ENCODE peak calls at places on chromosomes 2 and 18, in ten cellular contexts. One of them, this sample, is unnamed.

GRCh38 chr2:170165129-170165528 is 12.8 kb upstream of the MYO3B start:
- DNase-seq in BJ: no peak
- DNase-seq in heart left ventricle: no peak
- DNase-seq in CD8-positive, alpha-beta T cell: no peak
- DNase-seq in AG04450: no peak
- DNase-seq in HCT116: no peak
- DNase-seq in gastrocnemius medialis: no peak
- DNase-seq in endodermal cell: no peak
- DNase-seq in hepatocyte: no peak
- DNase-seq in PC-9: no peak
- DNase-seq in this sample: no peak

GRCh38 chr2:159944874-159945273 is 117.5 kb downstream of the PLA2R1 start:
- DNase-seq in BJ: no peak
- DNase-seq in heart left ventricle: no peak
- DNase-seq in CD8-positive, alpha-beta T cell: no peak
- DNase-seq in AG04450: no peak
- DNase-seq in HCT116: no peak
- DNase-seq in gastrocnemius medialis: no peak
- DNase-seq in endodermal cell: no peak
- DNase-seq in hepatocyte: no peak
- DNase-seq in PC-9: no peak
- DNase-seq in this sample: no peak

GRCh38 chr18:79988079-79988924 is at the start of gene TXNL4A:
- DNase-seq in BJ: no peak
- DNase-seq in heart left ventricle: peak; percentile 90
- DNase-seq in CD8-positive, alpha-beta T cell: peak; percentile 80
- DNase-seq in AG04450: peak; percentile 47
- DNase-seq in HCT116: no peak
- DNase-seq in gastrocnemius medialis: peak; percentile 84
- DNase-seq in endodermal cell: peak; percentile 88
- DNase-seq in hepatocyte: peak; percentile 92
- DNase-seq in PC-9: peak; percentile 66
- DNase-seq in this sample: peak; percentile 85

GRCh38 chr2:157789161-157789720 is 86.9 kb downstream of the ACVR1 start:
- DNase-seq in BJ: no peak
- DNase-seq in heart left ventricle: no peak
- DNase-seq in CD8-positive, alpha-beta T cell: no peak
- DNase-seq in AG04450: no peak
- DNase-seq in HCT116: no peak
- DNase-seq in gastrocnemius medialis: peak; percentile 30
- DNase-seq in endodermal cell: no peak
- DNase-seq in hepatocyte: no peak
- DNase-seq in PC-9: no peak
- DNase-seq in this sample: no peak

GRCh38 chr18:9117980-9118841 is 15.7 kb downstream of the NDUFV2 start:
- DNase-seq in BJ: no peak
- DNase-seq in heart left ventricle: no peak
- DNase-seq in CD8-positive, alpha-beta T cell: no peak
- DNase-seq in AG04450: no peak
- DNase-seq in HCT116: no peak
- DNase-seq in gastrocnemius medialis: no peak
- DNase-seq in endodermal cell: no peak
- DNase-seq in hepatocyte: no peak
- DNase-seq in PC-9: no peak
- DNase-seq in this sample: no peak

GRCh38 chr2:240615830-240616547 is 9.3 kb upstream of the GPR35 start:
- DNase-seq in BJ: no peak
- DNase-seq in heart left ventricle: peak; percentile 16
- DNase-seq in CD8-positive, alpha-beta T cell: no peak
- DNase-seq in AG04450: no peak
- DNase-seq in HCT116: no peak
- DNase-seq in gastrocnemius medialis: peak; percentile 1
- DNase-seq in endodermal cell: no peak
- DNase-seq in hepatocyte: no peak
- DNase-seq in PC-9: no peak
- DNase-seq in this sample: no peak

GRCh38 chr18:23593720-23594119 is 7.4 kb upstream of the NPC1 start:
- DNase-seq in BJ: peak; percentile 86
- DNase-seq in heart left ventricle: no peak
- DNase-seq in CD8-positive, alpha-beta T cell: no peak
- DNase-seq in AG04450: peak; percentile 21
- DNase-seq in HCT116: no peak
- DNase-seq in gastrocnemius medialis: no peak
- DNase-seq in endodermal cell: no peak
- DNase-seq in hepatocyte: no peak
- DNase-seq in PC-9: peak; percentile 52
- DNase-seq in this sample: no peak

GRCh38 chr18:1308686-1309085 is 404.0 kb downstream of the ADCYAP1 start:
- DNase-seq in BJ: no peak
- DNase-seq in heart left ventricle: no peak
- DNase-seq in CD8-positive, alpha-beta T cell: no peak
- DNase-seq in AG04450: no peak
- DNase-seq in HCT116: no peak
- DNase-seq in gastrocnemius medialis: no peak
- DNase-seq in endodermal cell: no peak
- DNase-seq in hepatocyte: no peak
- DNase-seq in PC-9: no peak
- DNase-seq in this sample: no peak

GRCh38 chr18:44792456-44793080 is 111.9 kb downstream of the SETBP1 start:
- DNase-seq in BJ: no peak
- DNase-seq in heart left ventricle: no peak
- DNase-seq in CD8-positive, alpha-beta T cell: no peak
- DNase-seq in AG04450: no peak
- DNase-seq in HCT116: no peak
- DNase-seq in gastrocnemius medialis: no peak
- DNase-seq in endodermal cell: no peak
- DNase-seq in hepatocyte: no peak
- DNase-seq in PC-9: no peak
- DNase-seq in this sample: no peak

GRCh38 chr2:176466918-176467452 is 197.7 kb downstream of the MTX2 start:
- DNase-seq in BJ: no peak
- DNase-seq in heart left ventricle: no peak
- DNase-seq in CD8-positive, alpha-beta T cell: no peak
- DNase-seq in AG04450: no peak
- DNase-seq in HCT116: no peak
- DNase-seq in gastrocnemius medialis: no peak
- DNase-seq in endodermal cell: no peak
- DNase-seq in hepatocyte: no peak
- DNase-seq in PC-9: no peak
- DNase-seq in this sample: no peak

GRCh38 chr2:146212602-146213001 is 1632.2 kb upstream of the ACVR2A start:
- DNase-seq in BJ: no peak
- DNase-seq in heart left ventricle: no peak
- DNase-seq in CD8-positive, alpha-beta T cell: no peak
- DNase-seq in AG04450: no peak
- DNase-seq in HCT116: no peak
- DNase-seq in gastrocnemius medialis: no peak
- DNase-seq in endodermal cell: no peak
- DNase-seq in hepatocyte: no peak
- DNase-seq in PC-9: no peak
- DNase-seq in this sample: no peak

GRCh38 chr18:31684279-31685096 is at the start of gene B4GALT6:
- DNase-seq in BJ: no peak
- DNase-seq in heart left ventricle: no peak
- DNase-seq in CD8-positive, alpha-beta T cell: no peak
- DNase-seq in AG04450: no peak
- DNase-seq in HCT116: no peak
- DNase-seq in gastrocnemius medialis: no peak
- DNase-seq in endodermal cell: peak; percentile 86
- DNase-seq in hepatocyte: peak; percentile 73
- DNase-seq in PC-9: no peak
- DNase-seq in this sample: peak; percentile 74

GRCh38 chr2:105243961-105244360 is 2.4 kb downstream of the GPR45 start:
- DNase-seq in BJ: no peak
- DNase-seq in heart left ventricle: no peak
- DNase-seq in CD8-positive, alpha-beta T cell: no peak
- DNase-seq in AG04450: no peak
- DNase-seq in HCT116: no peak
- DNase-seq in gastrocnemius medialis: no peak
- DNase-seq in endodermal cell: peak; percentile 85
- DNase-seq in hepatocyte: no peak
- DNase-seq in PC-9: no peak
- DNase-seq in this sample: no peak

GRCh38 chr2:38065502-38066135 is 10.3 kb downstream of the CYP1B1 start:
- DNase-seq in BJ: no peak
- DNase-seq in heart left ventricle: no peak
- DNase-seq in CD8-positive, alpha-beta T cell: no peak
- DNase-seq in AG04450: no peak
- DNase-seq in HCT116: no peak
- DNase-seq in gastrocnemius medialis: no peak
- DNase-seq in endodermal cell: peak; percentile 46
- DNase-seq in hepatocyte: no peak
- DNase-seq in PC-9: no peak
- DNase-seq in this sample: no peak

GRCh38 chr2:207792244-207792785 is 22.6 kb upstream of the FZD5 start:
- DNase-seq in BJ: no peak
- DNase-seq in heart left ventricle: no peak
- DNase-seq in CD8-positive, alpha-beta T cell: no peak
- DNase-seq in AG04450: no peak
- DNase-seq in HCT116: peak; percentile 69
- DNase-seq in gastrocnemius medialis: no peak
- DNase-seq in endodermal cell: peak; percentile 82
- DNase-seq in hepatocyte: no peak
- DNase-seq in PC-9: peak; percentile 75
- DNase-seq in this sample: peak; percentile 30

GRCh38 chr2:46717733-46718121 is 197.9 kb downstream of the MCFD2 start:
- DNase-seq in BJ: no peak
- DNase-seq in heart left ventricle: no peak
- DNase-seq in CD8-positive, alpha-beta T cell: no peak
- DNase-seq in AG04450: no peak
- DNase-seq in HCT116: no peak
- DNase-seq in gastrocnemius medialis: no peak
- DNase-seq in endodermal cell: no peak
- DNase-seq in hepatocyte: no peak
- DNase-seq in PC-9: no peak
- DNase-seq in this sample: no peak
- H3K4me3 ChIP-seq in BJ: no peak overlapping the region
- H3K4me3 ChIP-seq in heart left ventricle: no peak overlapping the region
- H3K4me3 ChIP-seq in CD8-positive, alpha-beta T cell: no peak overlapping the region
- H3K4me3 ChIP-seq in AG04450: peak overlapping the region; percentile 11
- H3K4me3 ChIP-seq in HCT116: no peak overlapping the region
- H3K4me3 ChIP-seq in gastrocnemius medialis: no peak overlapping the region
- H3K4me3 ChIP-seq in endodermal cell: no peak overlapping the region
- H3K4me3 ChIP-seq in hepatocyte: no peak overlapping the region
- H3K4me3 ChIP-seq in PC-9: no peak overlapping the region
- H3K4me3 ChIP-seq in this sample: no peak overlapping the region

DNA sequence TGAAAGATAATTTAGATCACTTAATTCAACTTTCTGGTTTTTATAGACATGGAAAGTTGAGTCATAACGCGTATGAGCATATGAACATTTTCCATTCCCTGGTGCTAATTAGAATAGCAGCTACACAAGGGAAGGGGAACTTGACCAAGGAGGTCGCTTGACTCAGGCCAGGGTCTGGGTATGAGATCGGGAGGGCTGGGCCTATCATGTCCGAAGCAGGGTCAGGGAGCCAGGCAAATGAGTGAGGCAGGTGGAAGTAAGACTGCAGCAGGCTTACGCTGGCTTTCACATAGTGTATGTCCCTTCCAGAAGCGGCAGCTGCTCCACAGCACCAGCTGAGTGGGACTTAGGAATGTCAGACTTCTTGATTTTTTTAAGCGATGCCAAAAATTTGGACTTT is 14.7 kb downstream of the RALB start:
- DNase-seq in BJ: no peak
- DNase-seq in heart left ventricle: no peak
- DNase-seq in CD8-positive, alpha-beta T cell: no peak
- DNase-seq in AG04450: no peak
- DNase-seq in HCT116: no peak
- DNase-seq in gastrocnemius medialis: no peak
- DNase-seq in endodermal cell: no peak
- DNase-seq in hepatocyte: no peak
- DNase-seq in PC-9: no peak
- DNase-seq in this sample: no peak
- H3K27me3 ChIP-seq in BJ: no peaks in the 10 kb centered on the region
- H3K27me3 ChIP-seq in heart left ventricle: no peaks in the 10 kb centered on the region
- H3K27me3 ChIP-seq in CD8-positive, alpha-beta T cell: no peaks in the 10 kb centered on the region
- H3K27me3 ChIP-seq in AG04450: no peaks in the 10 kb centered on the region
- H3K27me3 ChIP-seq in HCT116: no peaks in the 10 kb centered on the region
- H3K27me3 ChIP-seq in gastrocnemius medialis: no peaks in the 10 kb centered on the region
- H3K27me3 ChIP-seq in endodermal cell: no peaks in the 10 kb centered on the region
- H3K27me3 ChIP-seq in hepatocyte: no peaks in the 10 kb centered on the region
- H3K27me3 ChIP-seq in PC-9: no peaks in the 10 kb centered on the region
- H3K27me3 ChIP-seq in this sample: no peaks in the 10 kb centered on the region

DNA sequence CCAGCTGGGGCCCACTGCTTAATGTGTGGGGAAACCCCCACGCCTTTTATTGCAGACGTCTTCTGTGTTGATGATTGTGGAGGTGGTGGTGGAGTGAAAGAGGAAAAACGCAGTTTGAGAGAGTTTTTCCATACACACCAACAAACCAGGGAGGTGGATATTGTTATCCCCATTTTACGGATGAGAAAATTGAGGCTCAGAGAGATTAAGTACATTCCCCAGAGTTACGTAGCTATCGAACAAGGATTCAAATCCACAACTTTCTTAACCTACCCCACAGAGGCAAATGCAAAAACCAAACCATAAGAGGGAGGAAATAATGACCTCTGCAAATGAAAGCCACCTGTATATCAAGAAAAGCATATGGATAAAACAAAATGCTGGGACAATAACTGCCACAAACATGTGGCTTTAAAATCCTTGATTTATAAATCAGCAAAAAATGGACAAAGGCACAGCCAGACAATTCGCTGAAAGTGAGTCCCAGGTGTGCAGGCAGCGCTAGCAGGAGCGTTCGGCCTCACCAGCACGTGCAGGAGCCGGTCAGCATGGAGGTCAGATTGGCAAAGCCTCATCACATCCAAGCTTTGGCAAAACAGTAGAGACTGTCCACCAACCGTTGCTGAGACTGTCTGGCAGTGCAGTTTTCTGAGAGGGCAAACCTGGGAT is 12.6 kb upstream of the RAB17 start:
- DNase-seq in BJ: no peak
- DNase-seq in heart left ventricle: no peak
- DNase-seq in CD8-positive, alpha-beta T cell: no peak
- DNase-seq in AG04450: no peak
- DNase-seq in HCT116: no peak
- DNase-seq in gastrocnemius medialis: no peak
- DNase-seq in endodermal cell: no peak
- DNase-seq in hepatocyte: no peak
- DNase-seq in PC-9: no peak
- DNase-seq in this sample: no peak
- H3K4me3 ChIP-seq in BJ: no peak overlapping the region
- H3K4me3 ChIP-seq in heart left ventricle: no peak overlapping the region
- H3K4me3 ChIP-seq in CD8-positive, alpha-beta T cell: peak overlapping the region; percentile 23
- H3K4me3 ChIP-seq in AG04450: no peak overlapping the region
- H3K4me3 ChIP-seq in HCT116: no peak overlapping the region
- H3K4me3 ChIP-seq in gastrocnemius medialis: no peak overlapping the region
- H3K4me3 ChIP-seq in endodermal cell: peak overlapping the region; percentile 73
- H3K4me3 ChIP-seq in hepatocyte: no peak overlapping the region
- H3K4me3 ChIP-seq in PC-9: no peak overlapping the region
- H3K4me3 ChIP-seq in this sample: no peak overlapping the region

DNA sequence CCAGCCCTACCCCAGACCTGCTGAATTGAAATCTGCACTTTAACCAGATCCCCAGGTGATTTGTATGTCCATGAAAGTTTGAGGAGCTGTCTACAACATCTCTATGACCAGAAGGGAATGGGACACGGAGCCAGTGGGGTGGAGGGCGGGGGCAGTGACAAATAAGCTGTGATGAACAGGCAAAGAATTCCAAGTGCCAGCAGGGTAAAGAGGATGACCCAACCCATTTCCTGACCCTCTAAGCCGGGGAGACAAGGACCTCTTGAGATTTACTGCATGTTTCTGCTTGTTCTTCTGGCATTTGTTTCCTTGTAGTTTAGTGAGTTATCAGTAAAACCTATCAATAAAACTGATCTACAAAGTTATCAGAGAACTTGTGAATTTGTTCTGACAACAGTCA is 8.7 kb downstream of the TET3 start:
- DNase-seq in BJ: no peak
- DNase-seq in heart left ventricle: no peak
- DNase-seq in CD8-positive, alpha-beta T cell: no peak
- DNase-seq in AG04450: no peak
- DNase-seq in HCT116: no peak
- DNase-seq in gastrocnemius medialis: no peak
- DNase-seq in endodermal cell: no peak
- DNase-seq in hepatocyte: no peak
- DNase-seq in PC-9: peak; percentile 51
- DNase-seq in this sample: no peak
- H3K27me3 ChIP-seq in BJ: no peaks in the 10 kb centered on the region
- H3K27me3 ChIP-seq in heart left ventricle: no peaks in the 10 kb centered on the region
- H3K27me3 ChIP-seq in CD8-positive, alpha-beta T cell: no peaks in the 10 kb centered on the region
- H3K27me3 ChIP-seq in AG04450: no peaks in the 10 kb centered on the region
- H3K27me3 ChIP-seq in HCT116: no peaks in the 10 kb centered on the region
- H3K27me3 ChIP-seq in gastrocnemius medialis: no peaks in the 10 kb centered on the region
- H3K27me3 ChIP-seq in endodermal cell: no peaks in the 10 kb centered on the region
- H3K27me3 ChIP-seq in hepatocyte: no peaks in the 10 kb centered on the region
- H3K27me3 ChIP-seq in PC-9: no peaks in the 10 kb centered on the region
- H3K27me3 ChIP-seq in this sample: no peaks in the 10 kb centered on the region

This sample was measured in HAP-1.